ENCODE peak calls at places on chromosomes 7 and 10, in four cellular contexts. I is WTC11, Z is H1, D is HCT116. O is an unnamed sample.

GRCh38 chr7:144820557-144820956 is 15.3 kb downstream of the TPK1 start:
- DNase-seq in I (no peak), Z (no peak), D (no peak), O (no peak)

GRCh38 chr7:100888529-100888987 is 957 bp downstream of the UFSP1 start:
- DNase-seq in I (no peak), Z (no peak), D (no peak), O (no peak)

GRCh38 chr10:124341768-124342135 is 77.0 kb downstream of the OAT start:
- DNase-seq in I (no peak), Z (no peak), D (no peak), O (peak; percentile 12)

GRCh38 chr7:38950309-38950708 is 27.4 kb upstream of the POU6F2 start:
- DNase-seq in I (no peak), Z (no peak), D (no peak), O (no peak)

GRCh38 chr10:78925275-78925674 is 143.5 kb upstream of the ZMIZ1 start:
- DNase-seq in I (no peak), Z (no peak), D (no peak), O (no peak)

GRCh38 chr10:71696635-71697326 is 22.8 kb downstream of the C10orf105 start:
- DNase-seq in I (peak; percentile 91), Z (peak; percentile 41), D (no peak), O (no peak)

GRCh38 chr7:101077303-101078086 is 7.8 kb upstream of the TRIM56 start:
- DNase-seq in I (peak; percentile 96), Z (peak; percentile 89), D (peak; percentile 68), O (peak; percentile 49)

GRCh38 chr7:101133621-101134398 is 6.9 kb downstream of the SERPINE1 start:
- DNase-seq in I (no peak), Z (no peak), D (no peak), O (no peak)

GRCh38 chr7:69717221-69717620 is 118.9 kb downstream of the AUTS2 start:
- DNase-seq in I (no peak), Z (no peak), D (no peak), O (no peak)

GRCh38 chr10:11532329-11532728 is 79.1 kb downstream of the USP6NL start:
- DNase-seq in I (no peak), Z (no peak), D (no peak), O (no peak)

GRCh38 chr10:87659571-87660483 is at the start of gene PAPSS2:
- DNase-seq in I (peak; percentile 71), Z (no peak), D (no peak), O (no peak)

DNA sequence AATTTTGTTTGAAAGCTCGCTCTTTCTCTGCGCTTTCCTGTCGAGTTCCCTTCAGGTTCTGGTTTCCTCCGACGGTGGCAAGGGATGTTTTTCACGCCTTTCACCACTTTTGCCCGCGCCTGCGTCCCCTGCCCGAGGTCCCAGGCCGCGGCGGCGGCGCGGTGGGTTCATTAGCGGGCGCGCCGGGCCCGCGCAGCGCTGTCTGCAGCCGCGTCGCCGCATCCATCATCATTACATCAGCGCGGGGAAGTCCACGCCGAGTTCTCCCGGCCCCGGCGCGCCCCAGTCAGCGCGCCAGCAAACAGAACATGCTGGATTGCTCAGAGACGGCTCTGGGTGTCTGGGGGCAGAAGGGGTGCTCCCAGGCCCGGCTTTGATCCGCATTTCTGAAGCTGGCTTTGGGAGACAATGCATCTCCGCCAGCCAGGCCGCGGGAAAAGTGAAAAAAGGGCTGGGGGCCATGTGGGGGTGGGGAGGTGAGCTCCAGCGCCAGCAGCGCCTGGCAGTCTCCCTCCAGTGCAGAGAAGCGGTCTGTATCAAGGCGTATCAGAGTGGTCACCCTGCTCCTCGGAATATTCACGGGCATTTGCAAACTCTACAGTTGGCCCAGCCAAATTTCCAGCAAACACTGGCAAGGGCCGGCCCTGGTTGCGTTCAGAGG is 8.9 kb downstream of the GLI3 start:
- DNase-seq in I (peak; percentile 59), Z (no peak), D (no peak), O (no peak)
- TF ChIP-seq MAX in I (no peak), Z (peak; percentile 5), D (no peak), O (no peak)

DNA sequence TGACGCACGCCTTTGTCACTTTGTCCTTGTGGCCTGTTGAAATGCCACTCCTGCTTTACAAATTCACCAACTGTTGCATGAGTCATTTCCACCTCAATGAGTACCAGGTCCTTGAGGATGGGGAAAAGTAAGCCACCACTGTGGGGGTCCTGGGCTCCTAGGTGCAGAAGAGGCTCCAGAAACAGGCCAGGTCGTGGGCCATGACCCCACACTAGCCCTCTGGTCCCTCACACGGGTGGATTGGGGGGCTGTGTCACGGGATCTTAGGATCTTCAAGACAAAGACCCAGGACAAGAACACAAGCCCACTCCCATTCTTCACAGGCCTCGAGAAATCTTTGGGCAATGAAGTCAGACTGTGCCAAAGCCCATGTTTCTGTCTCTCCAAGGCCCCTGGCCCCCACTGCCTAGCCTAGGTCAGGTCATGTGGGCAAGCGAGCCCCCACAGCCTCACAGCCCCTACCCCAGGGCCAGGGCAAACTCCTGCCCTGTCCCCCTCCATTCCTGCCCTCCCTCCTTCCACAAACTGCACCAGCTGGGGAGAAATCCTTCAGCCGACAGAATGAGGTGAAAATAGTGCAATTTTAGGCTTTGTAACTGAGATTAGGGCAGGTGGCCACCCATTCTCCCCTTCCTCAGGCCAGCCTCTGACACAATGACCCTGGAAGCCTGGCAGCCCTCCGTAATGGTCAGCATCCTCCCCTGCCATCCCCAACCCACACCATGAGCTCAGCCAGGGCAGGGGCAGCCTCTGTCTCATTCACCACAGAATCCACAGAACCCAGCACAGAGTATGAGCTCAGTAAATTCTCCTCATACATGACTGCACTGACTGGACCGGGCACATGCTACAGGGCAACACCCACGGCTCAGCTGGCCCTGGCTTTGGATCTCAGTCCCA is 8.3 kb downstream of the GPRIN2 start:
- DNase-seq in I (peak; percentile 9), Z (no peak), D (no peak), O (no peak)
- TF ChIP-seq MAX in I (no peak), Z (no peak), D (no peak), O (no peak)

DNA sequence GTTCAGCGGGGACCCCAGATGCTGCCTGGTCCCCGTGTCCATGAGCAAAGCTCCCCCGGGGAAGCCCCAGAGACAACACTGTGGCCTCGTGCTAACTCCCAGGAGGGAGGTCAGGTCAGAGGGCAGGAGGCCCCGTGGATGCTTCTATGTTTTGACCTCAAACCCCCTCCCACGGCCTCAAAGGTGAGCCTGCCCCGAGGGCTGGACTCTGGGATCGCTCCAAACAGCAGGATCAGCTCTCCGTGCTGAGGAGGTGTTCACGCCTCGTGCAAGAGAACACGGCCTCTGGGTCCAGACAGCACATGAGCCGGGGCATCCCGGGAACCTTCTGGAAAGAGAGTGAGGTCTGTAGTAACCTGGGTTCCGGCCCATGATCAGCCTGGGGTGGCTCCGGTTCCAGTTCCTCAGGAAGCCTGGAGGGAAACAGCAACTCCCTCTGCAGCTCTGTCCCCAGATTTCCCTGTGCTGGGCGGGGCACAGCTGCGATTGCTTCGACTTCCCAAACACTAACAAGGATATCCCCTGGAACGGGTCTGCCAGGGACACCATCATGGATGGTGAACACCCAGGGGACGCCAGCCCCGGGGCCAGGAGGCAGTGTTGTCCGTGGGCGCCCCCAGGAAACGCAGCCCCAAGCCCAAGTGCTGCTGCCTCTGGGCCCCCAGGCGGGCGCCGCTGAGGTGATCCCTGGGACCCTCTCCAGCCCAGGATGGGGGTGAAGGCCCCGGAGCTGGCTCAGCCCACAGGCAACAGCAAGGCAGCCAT is 18.0 kb upstream of the INPP5A start:
- DNase-seq in I (peak; percentile 10), Z (no peak), D (no peak), O (no peak)
- TF ChIP-seq MAX in I (no peak), Z (no peak), D (no peak), O (no peak)

DNA sequence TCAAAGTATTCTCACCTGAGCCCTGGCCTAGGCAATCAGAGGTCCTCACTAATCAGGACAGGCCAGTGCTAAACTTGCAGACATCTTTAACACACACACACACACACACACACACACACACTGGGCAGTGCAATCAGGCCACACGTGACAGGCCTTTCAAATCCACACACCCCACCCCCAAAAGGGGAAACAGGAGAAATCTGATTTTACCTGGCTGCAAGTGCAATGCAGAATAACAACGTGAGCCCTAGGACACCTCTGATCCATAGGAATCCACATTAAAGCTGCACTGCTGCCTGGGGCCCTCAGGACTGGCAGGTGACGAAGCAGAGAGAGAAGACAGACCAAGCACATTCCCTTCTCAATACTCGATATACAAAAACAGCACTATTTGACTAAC is 218.9 kb downstream of the FAM107B start:
- DNase-seq in I (no peak), Z (no peak), D (no peak), O (no peak)
- TF ChIP-seq MAX in I (no peak), Z (no peak), D (no peak), O (no peak)

DNA sequence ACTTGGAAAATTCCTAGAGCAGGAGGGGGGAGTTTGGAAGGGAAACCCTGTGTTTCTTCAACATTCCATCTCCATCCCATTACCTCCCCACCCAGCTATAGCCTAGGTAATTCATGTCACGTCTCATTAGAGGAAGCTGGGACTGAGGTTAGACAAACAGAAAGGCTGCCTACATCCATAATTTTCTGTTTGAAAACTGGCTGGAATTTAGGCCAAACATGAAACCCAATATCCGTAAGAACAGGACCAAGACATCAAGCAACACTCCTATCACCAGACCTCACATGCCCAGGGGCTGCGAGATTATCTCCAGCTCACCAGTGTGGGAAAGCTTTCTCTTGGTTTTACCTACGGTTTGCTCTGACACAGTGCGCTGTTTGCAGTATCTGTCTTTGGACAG is 316.3 kb downstream of the FRMD4A start:
- DNase-seq in I (no peak), Z (no peak), D (no peak), O (no peak)
- TF ChIP-seq MAX in I (no peak), Z (no peak), D (no peak), O (no peak)

GRCh38 chr7:68362745-68363518 is 1235.3 kb upstream of the AUTS2 start:
- DNase-seq in I (no peak), Z (no peak), D (no peak), O (no peak)
- TF ChIP-seq MAX in I (no peak), Z (no peak), D (no peak), O (no peak)

GRCh38 chr7:99782012-99782953 is 1.7 kb downstream of the CYP3A4 start:
- DNase-seq in I (no peak), Z (no peak), D (no peak), O (no peak)
- TF ChIP-seq MAX in I (no peak), Z (no peak), D (no peak), O (no peak)

GRCh38 chr7:138449580-138449979 is 10.5 kb upstream of the TRIM24 start:
- DNase-seq in I (peak; percentile 61), Z (no peak), D (no peak), O (no peak)
- TF ChIP-seq MAX in I (no peak), Z (no peak), D (no peak), O (no peak)

DNA sequence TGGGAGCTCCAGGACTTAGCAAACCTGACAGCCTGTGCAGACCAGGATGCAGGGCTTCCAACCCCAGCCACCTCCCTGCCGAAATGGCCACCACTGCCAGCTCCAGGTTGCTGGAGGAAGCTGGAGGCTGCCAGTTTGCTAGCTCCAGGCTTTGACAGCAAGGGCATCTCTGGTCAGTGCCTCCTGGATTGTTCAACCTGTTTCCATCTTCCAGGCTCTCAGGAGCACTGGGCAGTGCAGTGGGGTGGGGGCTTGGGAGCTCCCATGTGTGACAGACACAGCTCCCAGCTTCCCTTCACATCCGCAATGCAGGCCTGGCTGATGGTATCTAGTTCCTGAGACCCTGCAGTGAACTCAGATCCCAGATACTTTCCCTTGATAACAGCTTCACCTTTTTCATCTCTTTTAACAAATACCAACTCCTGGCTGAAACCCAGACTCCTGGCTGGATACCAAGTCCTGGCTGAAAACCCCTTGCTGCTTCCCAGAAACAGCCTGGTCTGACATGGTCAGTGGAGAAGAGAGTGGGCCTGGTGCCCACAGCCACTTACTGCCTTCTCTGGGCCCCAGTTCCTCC is 20.8 kb upstream of the RET start:
- DNase-seq in I (peak; percentile 7), Z (no peak), D (no peak), O (no peak)
- TF ChIP-seq MAX in I (no peak), Z (no peak), D (no peak), O (no peak)